ENCODE peak calls at places on chromosome 18, in six cellular contexts. One of them, this sample, is unnamed. For H3K4me1, the result is how much of the 10 kb centered on the place peaks cover.

GRCh38 chr18:68494802-68495560 is 219.9 kb downstream of the TMX3 start:
- DNase-seq in IMR-90: peak
- DNase-seq in heart left ventricle: no peak
- DNase-seq in GM12878: no peak
- DNase-seq in A549: no peak
- DNase-seq in adrenal gland: no peak
- DNase-seq in this sample: no peak

GRCh38 chr18:11412790-11413189 is 196.6 kb upstream of the SLC35G4 start:
- DNase-seq in IMR-90: no peak
- DNase-seq in heart left ventricle: no peak
- DNase-seq in GM12878: no peak
- DNase-seq in A549: no peak
- DNase-seq in adrenal gland: no peak
- DNase-seq in this sample: no peak

GRCh38 chr18:63936156-63936931 is 12.8 kb upstream of the HMSD start:
- DNase-seq in IMR-90: peak
- DNase-seq in heart left ventricle: peak
- DNase-seq in GM12878: peak
- DNase-seq in A549: peak
- DNase-seq in adrenal gland: peak
- DNase-seq in this sample: peak

GRCh38 chr18:28905509-28905908 is 728.6 kb upstream of the CDH2 start:
- DNase-seq in IMR-90: peak
- DNase-seq in heart left ventricle: no peak
- DNase-seq in GM12878: no peak
- DNase-seq in A549: no peak
- DNase-seq in adrenal gland: no peak
- DNase-seq in this sample: no peak

GRCh38 chr18:33606621-33607020 is 28.6 kb downstream of the ASXL3 start:
- DNase-seq in IMR-90: no peak
- DNase-seq in heart left ventricle: no peak
- DNase-seq in GM12878: no peak
- DNase-seq in A549: peak
- DNase-seq in adrenal gland: no peak
- DNase-seq in this sample: no peak

GRCh38 chr18:42114310-42114943 is 159.4 kb downstream of the PIK3C3 start:
- DNase-seq in IMR-90: peak
- DNase-seq in heart left ventricle: peak
- DNase-seq in GM12878: peak
- DNase-seq in A549: peak
- DNase-seq in adrenal gland: peak
- DNase-seq in this sample: peak

GRCh38 chr18:24051256-24051947 is 36.8 kb downstream of the TTC39C start:
- DNase-seq in IMR-90: peak
- DNase-seq in heart left ventricle: no peak
- DNase-seq in GM12878: peak
- DNase-seq in A549: peak
- DNase-seq in adrenal gland: peak
- DNase-seq in this sample: no peak

GRCh38 chr18:26286008-26286407 is 59.8 kb downstream of the TAF4B start:
- DNase-seq in IMR-90: no peak
- DNase-seq in heart left ventricle: no peak
- DNase-seq in GM12878: no peak
- DNase-seq in A549: no peak
- DNase-seq in adrenal gland: no peak
- DNase-seq in this sample: no peak

GRCh38 chr18:76323891-76324290 is 171.2 kb downstream of the ZNF516 start:
- DNase-seq in IMR-90: no peak
- DNase-seq in heart left ventricle: no peak
- DNase-seq in GM12878: no peak
- DNase-seq in A549: no peak
- DNase-seq in adrenal gland: no peak
- DNase-seq in this sample: no peak

GRCh38 chr18:27695509-27695908 is 481.4 kb downstream of the CDH2 start:
- DNase-seq in IMR-90: no peak
- DNase-seq in heart left ventricle: no peak
- DNase-seq in GM12878: no peak
- DNase-seq in A549: no peak
- DNase-seq in adrenal gland: no peak
- DNase-seq in this sample: no peak

GRCh38 chr18:76564117-76564516 is 69.1 kb upstream of the ZNF516 start:
- DNase-seq in IMR-90: peak
- DNase-seq in heart left ventricle: no peak
- DNase-seq in GM12878: no peak
- DNase-seq in A549: no peak
- DNase-seq in adrenal gland: no peak
- DNase-seq in this sample: no peak

GRCh38 chr18:21261352-21261751 is 19.3 kb downstream of the GREB1L start:
- DNase-seq in IMR-90: no peak
- DNase-seq in heart left ventricle: no peak
- DNase-seq in GM12878: no peak
- DNase-seq in A549: no peak
- DNase-seq in adrenal gland: no peak
- DNase-seq in this sample: no peak
- H3K4me1 ChIP-seq in IMR-90: under half
- H3K4me1 ChIP-seq in heart left ventricle: under half
- H3K4me1 ChIP-seq in GM12878: under half
- H3K4me1 ChIP-seq in A549: under half
- H3K4me1 ChIP-seq in adrenal gland: under half
- H3K4me1 ChIP-seq in this sample: under half

GRCh38 chr18:5975111-5975622 is 79.8 kb upstream of the TMEM200C start:
- DNase-seq in IMR-90: peak
- DNase-seq in heart left ventricle: no peak
- DNase-seq in GM12878: peak
- DNase-seq in A549: no peak
- DNase-seq in adrenal gland: no peak
- DNase-seq in this sample: no peak
- TF ChIP-seq CTCF in IMR-90: peak
- TF ChIP-seq CTCF in heart left ventricle: no peak
- TF ChIP-seq CTCF in GM12878: no peak
- TF ChIP-seq CTCF in A549: no peak
- TF ChIP-seq CTCF in adrenal gland: peak
- TF ChIP-seq CTCF in this sample: no peak

DNA sequence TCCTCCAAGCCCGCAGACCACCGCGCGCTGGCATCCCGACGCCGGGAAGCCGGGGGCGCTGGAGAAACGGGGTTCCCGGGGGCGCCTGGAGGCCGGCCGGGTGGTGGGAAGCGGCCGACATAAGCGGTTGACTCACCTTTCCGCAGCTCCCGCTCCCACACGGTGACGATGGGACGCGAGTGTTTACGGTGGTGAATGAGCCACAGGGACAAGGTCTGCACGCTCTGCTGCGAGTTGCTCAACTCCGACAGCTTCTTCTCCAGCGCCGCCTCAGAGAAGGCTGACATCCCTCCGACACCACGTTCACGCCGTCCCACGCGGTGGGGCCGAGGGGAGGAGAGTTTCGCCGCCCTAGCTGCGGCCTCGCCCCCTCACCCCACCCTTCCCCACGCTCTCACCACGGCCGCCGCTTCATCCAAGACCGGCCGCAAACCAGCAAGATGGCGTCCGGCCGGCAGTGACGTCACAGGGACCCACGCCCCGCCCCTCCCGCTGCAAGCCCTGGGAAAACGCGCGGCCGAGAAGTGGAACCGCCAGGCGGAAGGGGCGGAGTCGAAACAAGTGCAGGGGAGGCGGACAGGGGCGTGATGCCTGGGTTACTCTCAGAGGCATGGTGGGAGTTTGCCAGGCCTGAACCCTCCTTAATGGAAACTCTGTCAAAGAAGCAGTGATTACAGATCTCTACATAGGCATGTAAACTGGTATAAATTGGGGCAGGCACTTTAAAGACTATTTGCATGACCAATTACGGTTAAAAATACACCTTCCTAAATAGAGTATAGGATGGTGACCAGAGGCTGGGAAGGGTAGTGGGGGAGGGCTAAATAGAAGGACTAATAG is at the start of gene RPRD1A:
- DNase-seq in IMR-90: peak
- DNase-seq in heart left ventricle: peak
- DNase-seq in GM12878: peak
- DNase-seq in A549: peak
- DNase-seq in adrenal gland: peak
- DNase-seq in this sample: peak
- TF ChIP-seq POLR2A in IMR-90: peak
- TF ChIP-seq POLR2A in heart left ventricle: no peak
- TF ChIP-seq POLR2A in GM12878: peak
- TF ChIP-seq POLR2A in A549: peak
- TF ChIP-seq POLR2A in adrenal gland: peak
- TF ChIP-seq POLR2A in this sample: peak

DNA sequence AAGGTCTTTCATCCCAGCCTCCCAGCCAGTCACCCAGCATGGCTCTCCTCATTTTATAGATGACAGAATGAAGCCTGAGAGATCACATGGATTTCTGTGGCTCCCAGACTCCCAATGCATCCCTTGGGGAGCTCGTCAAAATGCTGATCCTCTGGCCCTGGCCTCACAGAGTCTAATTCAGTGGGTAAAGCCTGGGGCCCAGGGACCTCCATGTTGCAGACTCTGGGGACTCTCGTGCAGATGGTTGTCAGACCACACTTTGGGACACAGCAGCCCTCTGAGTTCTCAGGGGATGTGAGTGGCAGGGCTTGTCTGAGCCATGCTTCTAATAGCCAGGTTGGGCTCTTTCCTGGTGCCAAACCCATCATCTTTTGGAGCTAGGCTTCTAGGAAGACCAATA is 97.0 kb downstream of the CTIF start:
- DNase-seq in IMR-90: no peak
- DNase-seq in heart left ventricle: no peak
- DNase-seq in GM12878: no peak
- DNase-seq in A549: no peak
- DNase-seq in adrenal gland: no peak
- DNase-seq in this sample: no peak
- H3K4me1 ChIP-seq in IMR-90: under half
- H3K4me1 ChIP-seq in heart left ventricle: under half
- H3K4me1 ChIP-seq in GM12878: under half
- H3K4me1 ChIP-seq in A549: under half
- H3K4me1 ChIP-seq in adrenal gland: under half
- H3K4me1 ChIP-seq in this sample: under half

DNA sequence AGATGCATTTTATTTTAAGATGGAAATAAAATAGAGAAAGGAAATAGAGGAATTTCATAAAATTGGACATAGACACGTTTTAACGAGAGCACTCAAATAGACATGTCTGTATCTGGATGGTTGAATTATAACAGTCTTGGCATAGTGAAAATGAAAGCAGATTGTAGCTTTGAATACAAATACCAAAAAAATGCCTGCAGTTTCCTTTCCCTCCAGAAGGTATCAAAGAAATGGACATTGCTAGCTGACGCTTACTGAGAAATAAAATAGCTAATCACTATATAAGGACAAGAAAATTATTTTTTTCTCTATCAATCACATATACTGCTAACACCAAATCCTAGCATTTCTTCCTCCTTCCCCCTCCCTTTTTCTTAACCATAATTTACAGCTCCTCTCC is 11.4 kb upstream of the MAPRE2 start:
- DNase-seq in IMR-90: no peak
- DNase-seq in heart left ventricle: no peak
- DNase-seq in GM12878: no peak
- DNase-seq in A549: no peak
- DNase-seq in adrenal gland: no peak
- DNase-seq in this sample: no peak
- TF ChIP-seq CTCF in IMR-90: no peak
- TF ChIP-seq CTCF in heart left ventricle: no peak
- TF ChIP-seq CTCF in GM12878: no peak
- TF ChIP-seq CTCF in A549: no peak
- TF ChIP-seq CTCF in adrenal gland: peak
- TF ChIP-seq CTCF in this sample: no peak

GRCh38 chr18:36284268-36284667 is 13.2 kb upstream of the FHOD3 start:
- DNase-seq in IMR-90: no peak
- DNase-seq in heart left ventricle: no peak
- DNase-seq in GM12878: no peak
- DNase-seq in A549: no peak
- DNase-seq in adrenal gland: peak
- DNase-seq in this sample: no peak

GRCh38 chr18:36281941-36282340 is 15.6 kb upstream of the FHOD3 start:
- DNase-seq in IMR-90: no peak
- DNase-seq in heart left ventricle: no peak
- DNase-seq in GM12878: no peak
- DNase-seq in A549: no peak
- DNase-seq in adrenal gland: peak
- DNase-seq in this sample: no peak

GRCh38 chr18:36287653-36288052 is 9.9 kb upstream of the FHOD3 start:
- DNase-seq in IMR-90: no peak
- DNase-seq in heart left ventricle: no peak
- DNase-seq in GM12878: no peak
- DNase-seq in A549: no peak
- DNase-seq in adrenal gland: no peak
- DNase-seq in this sample: no peak

GRCh38 chr18:36283448-36283847 is 14.1 kb upstream of the FHOD3 start:
- DNase-seq in IMR-90: no peak
- DNase-seq in heart left ventricle: no peak
- DNase-seq in GM12878: no peak
- DNase-seq in A549: no peak
- DNase-seq in adrenal gland: no peak
- DNase-seq in this sample: no peak

GRCh38 chr18:36284671-36285295 is 12.7 kb upstream of the FHOD3 start:
- DNase-seq in IMR-90: peak
- DNase-seq in heart left ventricle: no peak
- DNase-seq in GM12878: peak
- DNase-seq in A549: peak
- DNase-seq in adrenal gland: peak
- DNase-seq in this sample: peak
- TF ChIP-seq POLR2A in IMR-90: peak
- TF ChIP-seq POLR2A in heart left ventricle: no peak
- TF ChIP-seq POLR2A in GM12878: no peak
- TF ChIP-seq POLR2A in A549: no peak
- TF ChIP-seq POLR2A in adrenal gland: no peak
- TF ChIP-seq POLR2A in this sample: no peak

GRCh38 chr18:9104244-9104901 is 1.9 kb downstream of the NDUFV2 start:
- DNase-seq in IMR-90: no peak
- DNase-seq in heart left ventricle: no peak
- DNase-seq in GM12878: no peak
- DNase-seq in A549: peak
- DNase-seq in adrenal gland: no peak
- DNase-seq in this sample: no peak

GRCh38 chr18:9105420-9105819 is 2.9 kb downstream of the NDUFV2 start:
- DNase-seq in IMR-90: no peak
- DNase-seq in heart left ventricle: no peak
- DNase-seq in GM12878: no peak
- DNase-seq in A549: no peak
- DNase-seq in adrenal gland: no peak
- DNase-seq in this sample: no peak

GRCh38 chr18:9103488-9103887 is 989 bp downstream of the NDUFV2 start:
- DNase-seq in IMR-90: peak
- DNase-seq in heart left ventricle: no peak
- DNase-seq in GM12878: no peak
- DNase-seq in A549: no peak
- DNase-seq in adrenal gland: no peak
- DNase-seq in this sample: no peak

GRCh38 chr18:9106800-9107574 is 4.5 kb downstream of the NDUFV2 start:
- DNase-seq in IMR-90: no peak
- DNase-seq in heart left ventricle: no peak
- DNase-seq in GM12878: no peak
- DNase-seq in A549: no peak
- DNase-seq in adrenal gland: no peak
- DNase-seq in this sample: no peak

GRCh38 chr18:9106094-9106493 is 3.6 kb downstream of the NDUFV2 start:
- DNase-seq in IMR-90: no peak
- DNase-seq in heart left ventricle: no peak
- DNase-seq in GM12878: no peak
- DNase-seq in A549: no peak
- DNase-seq in adrenal gland: no peak
- DNase-seq in this sample: no peak
- H3K4me1 ChIP-seq in IMR-90: under half
- H3K4me1 ChIP-seq in heart left ventricle: under half
- H3K4me1 ChIP-seq in GM12878: under half
- H3K4me1 ChIP-seq in A549: half or more
- H3K4me1 ChIP-seq in adrenal gland: half or more
- H3K4me1 ChIP-seq in this sample: under half